ENCODE peak calls at places on chromosome 2, in ten cellular contexts. B is neural crest cell; A is stimulated activated CD8-positive, alpha-beta memory T cell treated with anti-CD3 and anti-CD28 coated beads, Interleukin-2, amount 100 ng/mL, for 48 hours; R is HCEC 1CT; U is endothelial cell; T is anterior cingulate cortex; C is germinal center; I is dorsolateral prefrontal cortex; S is GM19239; P is Kasumi-1. H is an unnamed sample.

GRCh38 chr2:207285451-207285771 is 119.7 kb upstream of the KLF7 start:
- DNase-seq in B (no peak), A (no peak), R (no peak), U (no peak), T (no peak), C (no peak), I (no peak), S (no peak), P (no peak), H (no peak)

GRCh38 chr2:232875256-232876070 is 5.4 kb downstream of the SNORC start:
- DNase-seq in B (no peak), A (no peak), R (no peak), U (peak), T (no peak), C (peak), I (no peak), S (no peak), P (peak), H (no peak)

GRCh38 chr2:234335676-234336228 is 161.1 kb downstream of the ARL4C start:
- DNase-seq in B (no peak), A (peak), R (peak), U (peak), T (peak), C (no peak), I (peak), S (no peak), P (no peak), H (no peak)

GRCh38 chr2:144213797-144214196 is 306.1 kb downstream of the ZEB2 start:
- DNase-seq in B (no peak), A (no peak), R (no peak), U (no peak), T (no peak), C (no peak), I (no peak), S (peak), P (no peak), H (no peak)

GRCh38 chr2:86293612-86294011 is 43.8 kb downstream of the REEP1 start:
- DNase-seq in B (no peak), A (no peak), R (peak), U (no peak), T (no peak), C (no peak), I (no peak), S (no peak), P (no peak), H (no peak)

GRCh38 chr2:23207871-23208270 is 177.1 kb upstream of the KLHL29 start:
- DNase-seq in B (no peak), A (no peak), R (no peak), U (no peak), T (no peak), C (no peak), I (no peak), S (no peak), P (no peak), H (no peak)

GRCh38 chr2:183359867-183360266 is 235.6 kb downstream of the NUP35 start:
- DNase-seq in B (no peak), A (no peak), R (no peak), U (no peak), T (no peak), C (no peak), I (no peak), S (no peak), P (no peak), H (peak)

GRCh38 chr2:182680838-182681237 is 35.2 kb upstream of the DNAJC10 start:
- DNase-seq in B (no peak), A (no peak), R (no peak), U (no peak), T (no peak), C (no peak), I (no peak), S (no peak), P (no peak), H (no peak)

GRCh38 chr2:67259581-67260347 is 137.4 kb upstream of the ETAA1 start:
- DNase-seq in B (no peak), A (no peak), R (peak), U (no peak), T (no peak), C (no peak), I (no peak), S (no peak), P (no peak), H (no peak)

GRCh38 chr2:219230201-219230540 is 565 bp downstream of the ANKZF1 start:
- DNase-seq in B (no peak), A (no peak), R (peak), U (peak), T (no peak), C (peak), I (no peak), S (no peak), P (peak), H (no peak)

GRCh38 chr2:160352492-160352891 is 141.1 kb downstream of the RBMS1 start:
- DNase-seq in B (no peak), A (no peak), R (no peak), U (no peak), T (no peak), C (no peak), I (no peak), S (no peak), P (peak), H (no peak)

GRCh38 chr2:11677146-11678055 is 7.4 kb upstream of the NTSR2 start:
- DNase-seq in B (no peak), A (no peak), R (no peak), U (no peak), T (no peak), C (no peak), I (no peak), S (no peak), P (no peak), H (no peak)

GRCh38 chr2:3413642-3414041 is 34.1 kb downstream of the TRAPPC12 start:
- DNase-seq in B (no peak), A (no peak), R (no peak), U (no peak), T (no peak), C (no peak), I (no peak), S (no peak), P (no peak), H (no peak)

GRCh38 chr2:120884406-120885290 is 149.0 kb downstream of the GLI2 start:
- DNase-seq in B (no peak), A (no peak), R (no peak), U (no peak), T (no peak), C (no peak), I (no peak), S (no peak), P (no peak), H (no peak)

GRCh38 chr2:85308951-85309555 is 18.7 kb downstream of the TGOLN2 start:
- DNase-seq in B (no peak), A (no peak), R (peak), U (no peak), T (no peak), C (no peak), I (no peak), S (no peak), P (no peak), H (no peak)

GRCh38 chr2:172698041-172698863 is 37.4 kb upstream of the RAPGEF4 start:
- DNase-seq in B (no peak), A (no peak), R (peak), U (no peak), T (no peak), C (no peak), I (no peak), S (no peak), P (peak), H (no peak)

GRCh38 chr2:1603059-1603458 is 141.3 kb downstream of the PXDN start:
- DNase-seq in B (no peak), A (no peak), R (no peak), U (no peak), T (no peak), C (no peak), I (no peak), S (no peak), P (no peak), H (no peak)

GRCh38 chr2:85785027-85785822 is 31.4 kb downstream of the ATOH8 start:
- DNase-seq in B (no peak), A (no peak), R (peak), U (no peak), T (peak), C (no peak), I (no peak), S (no peak), P (no peak), H (no peak)

GRCh38 chr2:143730155-143730949 is 601.1 kb downstream of the ARHGAP15 start:
- DNase-seq in B (no peak), A (no peak), R (peak), U (no peak), T (no peak), C (no peak), I (no peak), S (peak), P (peak), H (no peak)

H was measured in smooth muscle cell of the brain vasculature.